ENCODE peak calls at places on chromosomes 4 and X, in seven cellular contexts. V, A, F, Q, J, E and G are unnamed samples.

GRCh38 chr4:25172964-25173917 is 13.0 kb upstream of the SEPSECS start:
- DNase-seq in A (peak), J (peak), Q (no peak), V (peak), F (no peak), E (peak), G (no peak)

GRCh38 chr4:140875751-140876389 is 119.7 kb upstream of the TBC1D9 start:
- DNase-seq in Q (no peak), J (no peak), E (no peak), A (no peak), F (no peak), V (no peak), G (no peak)

GRCh38 chr4:148445071-148445902 is 3.1 kb upstream of the NR3C2 start:
- DNase-seq in Q (peak), V (no peak), F (peak), E (peak), A (peak), J (no peak), G (peak)

GRCh38 chr4:163790231-163790630 is 295.7 kb downstream of the TMA16 start:
- DNase-seq in E (no peak), Q (no peak), J (no peak), A (no peak), V (no peak), F (no peak), G (no peak)

GRCh38 chr4:111982089-111982488 is 163.2 kb upstream of the FAM241A start:
- DNase-seq in V (no peak), A (no peak), E (no peak), F (no peak), Q (no peak), J (no peak), G (no peak)

GRCh38 chrX:64377753-64378152 is 17.5 kb downstream of the MTMR8 start:
- DNase-seq in A (no peak), F (no peak), E (no peak), V (no peak), J (no peak), Q (no peak), G (no peak)

GRCh38 chr4:184300816-184301215 is 83.1 kb upstream of the ENPP6 start:
- DNase-seq in Q (no peak), E (no peak), V (no peak), J (no peak), A (no peak), F (no peak), G (no peak)

GRCh38 chr4:107858158-107858742 is 33.5 kb downstream of the SGMS2 start:
- DNase-seq in F (no peak), A (no peak), E (no peak), J (no peak), Q (no peak), V (no peak), G (no peak)

GRCh38 chr4:16862688-16863087 is 35.8 kb downstream of the LDB2 start:
- DNase-seq in Q (no peak), F (no peak), A (no peak), V (no peak), J (no peak), E (no peak), G (no peak)

GRCh38 chr4:89109841-89110540 is 1.3 kb upstream of the TIGD2 start:
- DNase-seq in J (no peak), V (no peak), E (no peak), Q (no peak), F (peak), A (no peak), G (no peak)

GRCh38 chrX:137792214-137792613 is 226.3 kb downstream of the ZIC3 start:
- DNase-seq in V (no peak), Q (no peak), A (no peak), J (no peak), F (peak), E (no peak), G (no peak)

GRCh38 chr4:151582098-151582497 is 173.1 kb downstream of the FHIP1A start:
- DNase-seq in F (no peak), Q (no peak), J (no peak), A (no peak), E (no peak), V (no peak), G (no peak)

GRCh38 chr4:7594013-7594412 is 159.3 kb upstream of the PSAPL1 start:
- DNase-seq in V (no peak), F (no peak), E (no peak), J (no peak), Q (no peak), A (no peak), G (no peak)

GRCh38 chr4:174071591-174071990 is 211.9 kb downstream of the FBXO8 start:
- DNase-seq in V (no peak), A (no peak), E (no peak), F (no peak), Q (no peak), J (no peak), G (no peak)